ENCODE peak calls at places on chromosomes 2 and 18, in seven cellular contexts. L, F, E, V, O, Z and X are unnamed samples.

GRCh38 chr18:8742382-8743361 is 37.3 kb downstream of the MTCL1 start:
- DNase-seq in E (no peak), V (no peak), Z (no peak), O (no peak), F (no peak), L (no peak), X (no peak)

GRCh38 chr18:26540041-26540628 is 8.2 kb downstream of the KCTD1 start:
- DNase-seq in O (no peak), L (no peak), E (no peak), Z (no peak), F (no peak), V (no peak), X (no peak)

GRCh38 chr2:148909114-148909513 is 34.1 kb downstream of the KIF5C start:
- DNase-seq in L (no peak), V (no peak), E (no peak), F (peak), Z (no peak), O (no peak), X (no peak)

GRCh38 chr2:19674051-19675002 is 227.5 kb downstream of the TTC32 start:
- DNase-seq in L (no peak), Z (no peak), O (no peak), F (no peak), E (no peak), V (no peak), X (no peak)

GRCh38 chr2:23037596-23037995 is 347.4 kb upstream of the KLHL29 start:
- DNase-seq in O (no peak), L (no peak), V (no peak), F (no peak), Z (no peak), E (no peak), X (no peak)

GRCh38 chr2:76316691-76317090 is 606.0 kb upstream of the GCFC2 start:
- DNase-seq in E (no peak), O (no peak), L (no peak), F (no peak), Z (no peak), V (no peak), X (no peak)

GRCh38 chr18:36046898-36047297 is 20.5 kb downstream of the RPRD1A start:
- DNase-seq in E (no peak), O (no peak), F (no peak), V (no peak), Z (no peak), L (no peak), X (no peak)

GRCh38 chr2:136151021-136151971 is 33.3 kb upstream of the CXCR4 start:
- DNase-seq in F (no peak), E (no peak), Z (no peak), V (no peak), L (no peak), O (no peak), X (no peak)

GRCh38 chr2:112680666-112681101 is 34.9 kb downstream of the SLC20A1 start:
- DNase-seq in Z (no peak), L (no peak), E (no peak), F (no peak), V (no peak), O (no peak), X (no peak)

GRCh38 chr2:120343433-120344105 is 2.4 kb upstream of the INHBB start:
- DNase-seq in F (peak), E (peak), V (peak), O (peak), L (peak), Z (no peak), X (no peak)

GRCh38 chr18:80175451-80176235 is 66.6 kb downstream of the ADNP2 start:
- DNase-seq in V (no peak), Z (no peak), O (no peak), F (no peak), E (no peak), L (no peak), X (no peak)

GRCh38 chr2:210663574-210663973 is 107.2 kb downstream of the CPS1 start:
- DNase-seq in F (no peak), L (no peak), O (no peak), V (no peak), E (no peak), Z (no peak), X (no peak)

GRCh38 chr18:76265375-76266225 is 229.4 kb downstream of the ZNF516 start:
- DNase-seq in E (no peak), L (no peak), V (no peak), Z (no peak), O (no peak), F (peak), X (no peak)

GRCh38 chr2:228699888-228700287 is 518.4 kb upstream of the SPHKAP start:
- DNase-seq in O (no peak), V (no peak), Z (no peak), L (no peak), E (no peak), F (no peak), X (no peak)

GRCh38 chr2:63695583-63695982 is 106.8 kb downstream of the MDH1 start:
- DNase-seq in F (no peak), E (no peak), L (no peak), Z (no peak), V (no peak), O (no peak), X (no peak)

GRCh38 chr18:64639536-64639935 is 490.6 kb upstream of the LINC00305 start:
- DNase-seq in Z (no peak), F (no peak), E (no peak), O (no peak), L (no peak), V (no peak), X (no peak)

GRCh38 chr2:159111346-159111922 is 143.0 kb downstream of the TANC1 start:
- DNase-seq in Z (no peak), F (no peak), L (no peak), V (no peak), E (no peak), O (no peak), X (no peak)

GRCh38 chr2:223218587-223219178 is 166.7 kb downstream of the KCNE4 start:
- DNase-seq in O (no peak), E (no peak), V (no peak), L (no peak), F (no peak), Z (no peak), X (no peak)

GRCh38 chr18:47036298-47036874 is 965 bp upstream of the ELOA2 start:
- DNase-seq in O (peak), L (no peak), V (no peak), E (peak), Z (no peak), F (no peak), X (no peak)

GRCh38 chr2:62478093-62478580 is 27.9 kb downstream of the TMEM17 start:
- DNase-seq in O (no peak), Z (no peak), V (peak), E (no peak), F (no peak), L (no peak), X (no peak)

DNA sequence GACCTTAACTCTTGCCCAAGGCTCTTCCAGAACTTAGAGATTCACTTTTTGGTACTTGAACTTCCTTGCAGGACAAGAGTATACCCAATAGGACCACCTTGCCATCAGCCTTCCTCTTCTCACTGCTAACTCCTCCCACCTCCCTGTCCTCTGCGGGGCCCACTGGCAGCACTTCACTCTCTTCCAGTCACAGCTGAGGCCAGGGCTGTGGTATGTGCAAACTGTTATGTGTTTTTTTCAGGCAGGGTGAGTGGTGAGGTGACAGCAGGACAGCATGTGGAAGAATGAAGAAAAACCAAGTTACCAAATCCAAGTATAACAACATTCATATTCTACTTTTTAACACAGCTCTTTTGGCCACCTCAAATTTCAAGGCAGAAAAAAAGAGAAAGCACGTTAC is 605.1 kb upstream of the SYT4 start:
- DNase-seq in F (peak), Z (no peak), O (no peak), L (no peak), V (no peak), E (no peak), X (no peak)
- TF ChIP-seq CTCF in F (no peak), Z (no peak), O (no peak), L (no peak), V (no peak), E (no peak), X (no peak)

GRCh38 chr2:201796478-201796865 is 9.9 kb upstream of the CDK15 start:
- DNase-seq in O (no peak), Z (no peak), F (no peak), E (no peak), L (no peak), V (no peak), X (no peak)

GRCh38 chr2:201793631-201794030 is 12.7 kb upstream of the CDK15 start:
- DNase-seq in L (no peak), F (no peak), Z (no peak), O (no peak), E (no peak), V (no peak), X (no peak)

GRCh38 chr2:201794261-201794660 is 12.1 kb upstream of the CDK15 start:
- DNase-seq in L (no peak), E (no peak), O (no peak), V (no peak), F (no peak), Z (no peak), X (no peak)

GRCh38 chr2:201797175-201797840 is 9.0 kb upstream of the CDK15 start:
- DNase-seq in F (no peak), E (no peak), L (no peak), V (no peak), Z (no peak), O (no peak), X (no peak)

DNA sequence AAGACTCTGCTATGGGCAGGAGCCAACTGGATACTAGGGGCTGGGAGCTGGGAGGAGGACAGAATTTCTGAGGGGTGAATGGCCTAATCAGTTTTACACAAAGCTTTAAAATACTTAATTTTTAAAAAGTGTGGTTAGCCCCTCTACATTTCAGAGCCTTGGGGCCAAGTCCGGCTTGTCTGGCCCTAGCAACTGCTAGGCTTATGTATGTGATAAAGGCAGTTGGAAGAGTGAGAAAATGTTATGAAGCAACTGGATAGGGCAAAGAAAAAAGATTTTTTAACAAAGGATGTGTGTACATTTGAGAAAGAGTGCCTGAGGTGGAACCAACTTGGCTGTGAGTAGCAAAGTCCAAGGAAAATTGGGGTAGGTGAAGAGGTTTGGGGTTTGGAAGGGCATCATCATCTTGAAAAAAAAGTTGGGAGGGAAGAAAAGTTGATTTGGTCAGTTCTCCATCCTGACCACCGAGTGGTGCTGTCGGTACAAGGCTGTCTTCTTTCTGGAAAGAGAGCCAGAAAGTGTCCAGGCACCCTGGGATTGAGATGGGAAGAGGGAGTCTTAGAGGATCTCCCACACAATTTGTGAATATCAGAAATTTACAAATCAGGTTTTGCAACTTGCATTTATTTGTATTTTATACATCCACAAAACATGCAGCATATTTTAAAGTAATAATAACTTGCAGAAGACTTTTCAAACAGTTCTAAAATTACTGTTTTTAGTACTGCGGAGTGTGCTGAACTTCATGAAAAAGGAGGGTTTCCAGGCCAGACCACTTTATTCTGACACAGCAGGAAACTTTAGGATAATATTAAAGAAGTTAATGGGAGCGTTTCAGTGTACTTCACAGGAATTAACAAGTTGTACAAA is 10.5 kb upstream of the CDK15 start:
- DNase-seq in Z (no peak), L (no peak), F (no peak), E (peak), O (peak), V (no peak), X (no peak)
- TF ChIP-seq CTCF in Z (peak), L (no peak), F (peak), E (peak), O (peak), V (peak), X (peak)

DNA sequence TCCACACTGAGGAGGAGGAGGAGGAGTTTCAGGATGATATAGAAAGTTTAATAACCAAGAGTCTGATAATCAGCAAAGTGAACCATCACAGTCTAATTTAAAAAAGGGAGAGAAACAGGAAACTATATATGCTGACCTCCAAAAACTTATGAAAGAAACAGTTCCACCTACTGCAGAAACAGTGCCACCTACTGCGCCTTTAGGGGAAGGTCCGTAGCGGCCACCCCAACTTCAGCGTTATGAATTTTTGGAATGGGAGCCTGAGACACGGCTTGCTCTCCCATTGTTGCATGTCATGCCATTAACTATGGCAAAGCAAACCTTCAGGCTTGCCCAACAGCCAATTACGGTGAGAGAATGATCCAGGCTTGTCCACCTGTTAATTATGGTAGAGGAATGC is 1719.2 kb upstream of the LRRTM1 start:
- DNase-seq in O (no peak), V (no peak), L (no peak), F (no peak), Z (no peak), E (no peak), X (no peak)
- TF ChIP-seq CTCF in O (peak), V (peak), L (no peak), F (no peak), Z (no peak), E (peak), X (peak)

GRCh38 chr2:188983427-188984101 is 9.4 kb downstream of the COL3A1 start:
- DNase-seq in O (peak), L (no peak), F (no peak), Z (no peak), E (no peak), V (no peak), X (no peak)
- TF ChIP-seq CTCF in O (peak), L (no peak), F (peak), Z (peak), E (peak), V (peak), X (peak)